ENCODE peak calls at places on chromosomes 4 and X, in eight cellular contexts. One of them, this sample, is unnamed.

GRCh38 chr4:1077711-1078477 is 35.5 kb downstream of the RNF212 start:
- DNase-seq in MV-4-11: no peak
- DNase-seq in ACHN: no peak
- DNase-seq in stimulated activated CD8-positive, alpha-beta memory T cell treated with anti-CD3 and anti-CD28 coated beads, Interleukin-7, amount 100 ng/mL, for 1 hour: no peak
- DNase-seq in fibroblast of lung: no peak
- DNase-seq in mesothelial cell of epicardium: no peak
- DNase-seq in NCI-H748 treated with DMSO at 0.1 percent for 48 hours: no peak
- DNase-seq in AG04450: no peak
- DNase-seq in this sample: no peak

GRCh38 chr4:55545133-55545532 is 1.6 kb downstream of the CLOCK start:
- DNase-seq in MV-4-11: no peak
- DNase-seq in fibroblast of lung: peak
- DNase-seq in NCI-H748 treated with DMSO at 0.1 percent for 48 hours: no peak
- DNase-seq in AG04450: no peak
- DNase-seq in stimulated activated CD8-positive, alpha-beta memory T cell treated with anti-CD3 and anti-CD28 coated beads, Interleukin-7, amount 100 ng/mL, for 1 hour: no peak
- DNase-seq in ACHN: peak
- DNase-seq in mesothelial cell of epicardium: no peak
- DNase-seq in this sample: no peak

GRCh38 chrX:122817321-122817720 is 366.8 kb upstream of the GRIA3 start:
- DNase-seq in mesothelial cell of epicardium: no peak
- DNase-seq in AG04450: no peak
- DNase-seq in NCI-H748 treated with DMSO at 0.1 percent for 48 hours: no peak
- DNase-seq in fibroblast of lung: no peak
- DNase-seq in stimulated activated CD8-positive, alpha-beta memory T cell treated with anti-CD3 and anti-CD28 coated beads, Interleukin-7, amount 100 ng/mL, for 1 hour: no peak
- DNase-seq in MV-4-11: no peak
- DNase-seq in ACHN: no peak
- DNase-seq in this sample: no peak

GRCh38 chr4:186724861-186725419 is 1.3 kb upstream of the FAT1 start:
- DNase-seq in fibroblast of lung: peak
- DNase-seq in AG04450: no peak
- DNase-seq in NCI-H748 treated with DMSO at 0.1 percent for 48 hours: no peak
- DNase-seq in ACHN: peak
- DNase-seq in stimulated activated CD8-positive, alpha-beta memory T cell treated with anti-CD3 and anti-CD28 coated beads, Interleukin-7, amount 100 ng/mL, for 1 hour: no peak
- DNase-seq in mesothelial cell of epicardium: no peak
- DNase-seq in MV-4-11: no peak
- DNase-seq in this sample: no peak

GRCh38 chr4:96649536-96649935 is 809.6 kb downstream of the PDHA2 start:
- DNase-seq in stimulated activated CD8-positive, alpha-beta memory T cell treated with anti-CD3 and anti-CD28 coated beads, Interleukin-7, amount 100 ng/mL, for 1 hour: no peak
- DNase-seq in NCI-H748 treated with DMSO at 0.1 percent for 48 hours: no peak
- DNase-seq in mesothelial cell of epicardium: no peak
- DNase-seq in ACHN: peak
- DNase-seq in fibroblast of lung: no peak
- DNase-seq in AG04450: no peak
- DNase-seq in MV-4-11: no peak
- DNase-seq in this sample: no peak

GRCh38 chr4:147825451-147826287 is 93.8 kb downstream of the ARHGAP10 start:
- DNase-seq in fibroblast of lung: peak
- DNase-seq in stimulated activated CD8-positive, alpha-beta memory T cell treated with anti-CD3 and anti-CD28 coated beads, Interleukin-7, amount 100 ng/mL, for 1 hour: no peak
- DNase-seq in ACHN: no peak
- DNase-seq in mesothelial cell of epicardium: no peak
- DNase-seq in MV-4-11: peak
- DNase-seq in NCI-H748 treated with DMSO at 0.1 percent for 48 hours: peak
- DNase-seq in AG04450: no peak
- DNase-seq in this sample: no peak

GRCh38 chr4:102429553-102429952 is 71.6 kb upstream of the NFKB1 start:
- DNase-seq in NCI-H748 treated with DMSO at 0.1 percent for 48 hours: no peak
- DNase-seq in mesothelial cell of epicardium: no peak
- DNase-seq in AG04450: no peak
- DNase-seq in stimulated activated CD8-positive, alpha-beta memory T cell treated with anti-CD3 and anti-CD28 coated beads, Interleukin-7, amount 100 ng/mL, for 1 hour: no peak
- DNase-seq in MV-4-11: no peak
- DNase-seq in fibroblast of lung: peak
- DNase-seq in ACHN: peak
- DNase-seq in this sample: no peak

GRCh38 chr4:24657768-24658617 is 73.6 kb upstream of the DHX15 start:
- DNase-seq in fibroblast of lung: peak
- DNase-seq in mesothelial cell of epicardium: no peak
- DNase-seq in ACHN: peak
- DNase-seq in NCI-H748 treated with DMSO at 0.1 percent for 48 hours: no peak
- DNase-seq in MV-4-11: peak
- DNase-seq in stimulated activated CD8-positive, alpha-beta memory T cell treated with anti-CD3 and anti-CD28 coated beads, Interleukin-7, amount 100 ng/mL, for 1 hour: no peak
- DNase-seq in AG04450: no peak
- DNase-seq in this sample: peak

GRCh38 chrX:77003956-77004355 is 443.2 kb upstream of the FGF16 start:
- DNase-seq in fibroblast of lung: no peak
- DNase-seq in stimulated activated CD8-positive, alpha-beta memory T cell treated with anti-CD3 and anti-CD28 coated beads, Interleukin-7, amount 100 ng/mL, for 1 hour: no peak
- DNase-seq in NCI-H748 treated with DMSO at 0.1 percent for 48 hours: no peak
- DNase-seq in AG04450: no peak
- DNase-seq in MV-4-11: no peak
- DNase-seq in ACHN: no peak
- DNase-seq in mesothelial cell of epicardium: no peak
- DNase-seq in this sample: peak

GRCh38 chrX:128769511-128769910 is 717.3 kb upstream of the ACTRT1 start:
- DNase-seq in MV-4-11: no peak
- DNase-seq in fibroblast of lung: no peak
- DNase-seq in NCI-H748 treated with DMSO at 0.1 percent for 48 hours: no peak
- DNase-seq in AG04450: no peak
- DNase-seq in mesothelial cell of epicardium: no peak
- DNase-seq in ACHN: no peak
- DNase-seq in stimulated activated CD8-positive, alpha-beta memory T cell treated with anti-CD3 and anti-CD28 coated beads, Interleukin-7, amount 100 ng/mL, for 1 hour: no peak
- DNase-seq in this sample: no peak

GRCh38 chr4:153655928-153656327 is 28.2 kb upstream of the TLR2 start:
- DNase-seq in fibroblast of lung: no peak
- DNase-seq in mesothelial cell of epicardium: no peak
- DNase-seq in AG04450: no peak
- DNase-seq in stimulated activated CD8-positive, alpha-beta memory T cell treated with anti-CD3 and anti-CD28 coated beads, Interleukin-7, amount 100 ng/mL, for 1 hour: no peak
- DNase-seq in NCI-H748 treated with DMSO at 0.1 percent for 48 hours: no peak
- DNase-seq in ACHN: no peak
- DNase-seq in MV-4-11: peak
- DNase-seq in this sample: no peak

GRCh38 chr4:7144374-7145290 is 47.7 kb upstream of the SORCS2 start:
- DNase-seq in MV-4-11: peak
- DNase-seq in ACHN: no peak
- DNase-seq in fibroblast of lung: peak
- DNase-seq in stimulated activated CD8-positive, alpha-beta memory T cell treated with anti-CD3 and anti-CD28 coated beads, Interleukin-7, amount 100 ng/mL, for 1 hour: no peak
- DNase-seq in mesothelial cell of epicardium: no peak
- DNase-seq in NCI-H748 treated with DMSO at 0.1 percent for 48 hours: no peak
- DNase-seq in AG04450: no peak
- DNase-seq in this sample: no peak

GRCh38 chr4:163554870-163555465 is 60.5 kb downstream of the TMA16 start:
- DNase-seq in fibroblast of lung: peak
- DNase-seq in NCI-H748 treated with DMSO at 0.1 percent for 48 hours: peak
- DNase-seq in MV-4-11: peak
- DNase-seq in mesothelial cell of epicardium: no peak
- DNase-seq in ACHN: peak
- DNase-seq in stimulated activated CD8-positive, alpha-beta memory T cell treated with anti-CD3 and anti-CD28 coated beads, Interleukin-7, amount 100 ng/mL, for 1 hour: no peak
- DNase-seq in AG04450: no peak
- DNase-seq in this sample: no peak

GRCh38 chr4:5635826-5636196 is 72.5 kb downstream of the EVC2 start:
- DNase-seq in AG04450: peak
- DNase-seq in NCI-H748 treated with DMSO at 0.1 percent for 48 hours: no peak
- DNase-seq in stimulated activated CD8-positive, alpha-beta memory T cell treated with anti-CD3 and anti-CD28 coated beads, Interleukin-7, amount 100 ng/mL, for 1 hour: no peak
- DNase-seq in fibroblast of lung: peak
- DNase-seq in ACHN: no peak
- DNase-seq in MV-4-11: no peak
- DNase-seq in mesothelial cell of epicardium: no peak
- DNase-seq in this sample: no peak

GRCh38 chrX:39513836-39514235 is 583.9 kb downstream of the BCOR start:
- DNase-seq in fibroblast of lung: no peak
- DNase-seq in NCI-H748 treated with DMSO at 0.1 percent for 48 hours: no peak
- DNase-seq in mesothelial cell of epicardium: no peak
- DNase-seq in AG04450: no peak
- DNase-seq in stimulated activated CD8-positive, alpha-beta memory T cell treated with anti-CD3 and anti-CD28 coated beads, Interleukin-7, amount 100 ng/mL, for 1 hour: no peak
- DNase-seq in MV-4-11: no peak
- DNase-seq in ACHN: no peak
- DNase-seq in this sample: no peak

GRCh38 chr4:147421456-147421855 is 59.4 kb upstream of the EDNRA start:
- DNase-seq in stimulated activated CD8-positive, alpha-beta memory T cell treated with anti-CD3 and anti-CD28 coated beads, Interleukin-7, amount 100 ng/mL, for 1 hour: no peak
- DNase-seq in fibroblast of lung: no peak
- DNase-seq in mesothelial cell of epicardium: no peak
- DNase-seq in ACHN: no peak
- DNase-seq in MV-4-11: no peak
- DNase-seq in AG04450: no peak
- DNase-seq in NCI-H748 treated with DMSO at 0.1 percent for 48 hours: no peak
- DNase-seq in this sample: no peak

GRCh38 chr4:151979835-151980234 is 219.0 kb upstream of the GATB start:
- DNase-seq in ACHN: no peak
- DNase-seq in fibroblast of lung: no peak
- DNase-seq in MV-4-11: no peak
- DNase-seq in NCI-H748 treated with DMSO at 0.1 percent for 48 hours: no peak
- DNase-seq in mesothelial cell of epicardium: no peak
- DNase-seq in stimulated activated CD8-positive, alpha-beta memory T cell treated with anti-CD3 and anti-CD28 coated beads, Interleukin-7, amount 100 ng/mL, for 1 hour: no peak
- DNase-seq in AG04450: no peak
- DNase-seq in this sample: no peak

GRCh38 chr4:72243641-72244040 is 211.8 kb downstream of the NPFFR2 start:
- DNase-seq in NCI-H748 treated with DMSO at 0.1 percent for 48 hours: peak
- DNase-seq in mesothelial cell of epicardium: no peak
- DNase-seq in AG04450: no peak
- DNase-seq in fibroblast of lung: no peak
- DNase-seq in stimulated activated CD8-positive, alpha-beta memory T cell treated with anti-CD3 and anti-CD28 coated beads, Interleukin-7, amount 100 ng/mL, for 1 hour: no peak
- DNase-seq in ACHN: no peak
- DNase-seq in MV-4-11: peak
- DNase-seq in this sample: no peak

GRCh38 chr4:74653331-74654229 is 140.7 kb downstream of the BTC start:
- DNase-seq in mesothelial cell of epicardium: no peak
- DNase-seq in AG04450: no peak
- DNase-seq in MV-4-11: no peak
- DNase-seq in NCI-H748 treated with DMSO at 0.1 percent for 48 hours: no peak
- DNase-seq in fibroblast of lung: no peak
- DNase-seq in ACHN: peak
- DNase-seq in stimulated activated CD8-positive, alpha-beta memory T cell treated with anti-CD3 and anti-CD28 coated beads, Interleukin-7, amount 100 ng/mL, for 1 hour: no peak
- DNase-seq in this sample: no peak

GRCh38 chr4:154618708-154619315 is 6.4 kb upstream of the FGG start:
- DNase-seq in fibroblast of lung: peak
- DNase-seq in MV-4-11: peak
- DNase-seq in AG04450: peak
- DNase-seq in mesothelial cell of epicardium: peak
- DNase-seq in ACHN: peak
- DNase-seq in NCI-H748 treated with DMSO at 0.1 percent for 48 hours: peak
- DNase-seq in stimulated activated CD8-positive, alpha-beta memory T cell treated with anti-CD3 and anti-CD28 coated beads, Interleukin-7, amount 100 ng/mL, for 1 hour: peak
- DNase-seq in this sample: peak

GRCh38 chrX:22300130-22300529 is 27.4 kb downstream of the CBLL2 start:
- DNase-seq in MV-4-11: peak
- DNase-seq in ACHN: peak
- DNase-seq in fibroblast of lung: peak
- DNase-seq in stimulated activated CD8-positive, alpha-beta memory T cell treated with anti-CD3 and anti-CD28 coated beads, Interleukin-7, amount 100 ng/mL, for 1 hour: no peak
- DNase-seq in AG04450: no peak
- DNase-seq in NCI-H748 treated with DMSO at 0.1 percent for 48 hours: peak
- DNase-seq in mesothelial cell of epicardium: no peak
- DNase-seq in this sample: no peak

GRCh38 chrX:133544105-133544504 is 128.8 kb upstream of the GPC4 start:
- DNase-seq in fibroblast of lung: peak
- DNase-seq in AG04450: no peak
- DNase-seq in MV-4-11: peak
- DNase-seq in mesothelial cell of epicardium: no peak
- DNase-seq in ACHN: peak
- DNase-seq in NCI-H748 treated with DMSO at 0.1 percent for 48 hours: no peak
- DNase-seq in stimulated activated CD8-positive, alpha-beta memory T cell treated with anti-CD3 and anti-CD28 coated beads, Interleukin-7, amount 100 ng/mL, for 1 hour: no peak
- DNase-seq in this sample: no peak

GRCh38 chr4:15343581-15343980 is 84.3 kb upstream of the C1QTNF7 start:
- DNase-seq in MV-4-11: no peak
- DNase-seq in fibroblast of lung: no peak
- DNase-seq in AG04450: no peak
- DNase-seq in mesothelial cell of epicardium: no peak
- DNase-seq in stimulated activated CD8-positive, alpha-beta memory T cell treated with anti-CD3 and anti-CD28 coated beads, Interleukin-7, amount 100 ng/mL, for 1 hour: no peak
- DNase-seq in NCI-H748 treated with DMSO at 0.1 percent for 48 hours: no peak
- DNase-seq in ACHN: no peak
- DNase-seq in this sample: no peak

GRCh38 chr4:140069068-140069467 is 84.9 kb downstream of the MAML3 start:
- DNase-seq in AG04450: no peak
- DNase-seq in mesothelial cell of epicardium: no peak
- DNase-seq in ACHN: no peak
- DNase-seq in stimulated activated CD8-positive, alpha-beta memory T cell treated with anti-CD3 and anti-CD28 coated beads, Interleukin-7, amount 100 ng/mL, for 1 hour: no peak
- DNase-seq in MV-4-11: peak
- DNase-seq in NCI-H748 treated with DMSO at 0.1 percent for 48 hours: no peak
- DNase-seq in fibroblast of lung: peak
- DNase-seq in this sample: no peak

GRCh38 chr4:184417802-184418511 is 56.4 kb downstream of the IRF2 start:
- DNase-seq in NCI-H748 treated with DMSO at 0.1 percent for 48 hours: no peak
- DNase-seq in stimulated activated CD8-positive, alpha-beta memory T cell treated with anti-CD3 and anti-CD28 coated beads, Interleukin-7, amount 100 ng/mL, for 1 hour: no peak
- DNase-seq in ACHN: peak
- DNase-seq in fibroblast of lung: peak
- DNase-seq in AG04450: peak
- DNase-seq in mesothelial cell of epicardium: no peak
- DNase-seq in MV-4-11: peak
- DNase-seq in this sample: no peak

GRCh38 chrX:133637765-133638164 is 222.5 kb upstream of the GPC4 start:
- DNase-seq in AG04450: no peak
- DNase-seq in fibroblast of lung: no peak
- DNase-seq in ACHN: no peak
- DNase-seq in NCI-H748 treated with DMSO at 0.1 percent for 48 hours: no peak
- DNase-seq in MV-4-11: no peak
- DNase-seq in stimulated activated CD8-positive, alpha-beta memory T cell treated with anti-CD3 and anti-CD28 coated beads, Interleukin-7, amount 100 ng/mL, for 1 hour: no peak
- DNase-seq in mesothelial cell of epicardium: no peak
- DNase-seq in this sample: no peak

GRCh38 chrX:29478336-29479069 is 736.9 kb upstream of the MAGEB2 start:
- DNase-seq in mesothelial cell of epicardium: no peak
- DNase-seq in NCI-H748 treated with DMSO at 0.1 percent for 48 hours: peak
- DNase-seq in ACHN: peak
- DNase-seq in fibroblast of lung: peak
- DNase-seq in AG04450: no peak
- DNase-seq in MV-4-11: no peak
- DNase-seq in stimulated activated CD8-positive, alpha-beta memory T cell treated with anti-CD3 and anti-CD28 coated beads, Interleukin-7, amount 100 ng/mL, for 1 hour: no peak
- DNase-seq in this sample: no peak

GRCh38 chr4:55409468-55410171 is 13.9 kb downstream of the TMEM165 start:
- DNase-seq in MV-4-11: peak
- DNase-seq in fibroblast of lung: peak
- DNase-seq in NCI-H748 treated with DMSO at 0.1 percent for 48 hours: no peak
- DNase-seq in ACHN: no peak
- DNase-seq in stimulated activated CD8-positive, alpha-beta memory T cell treated with anti-CD3 and anti-CD28 coated beads, Interleukin-7, amount 100 ng/mL, for 1 hour: no peak
- DNase-seq in mesothelial cell of epicardium: no peak
- DNase-seq in AG04450: no peak
- DNase-seq in this sample: no peak

GRCh38 chr4:95556460-95556859 is 7.7 kb upstream of the UNC5C start:
- DNase-seq in MV-4-11: peak
- DNase-seq in NCI-H748 treated with DMSO at 0.1 percent for 48 hours: no peak
- DNase-seq in AG04450: no peak
- DNase-seq in ACHN: peak
- DNase-seq in fibroblast of lung: peak
- DNase-seq in stimulated activated CD8-positive, alpha-beta memory T cell treated with anti-CD3 and anti-CD28 coated beads, Interleukin-7, amount 100 ng/mL, for 1 hour: no peak
- DNase-seq in mesothelial cell of epicardium: no peak
- DNase-seq in this sample: no peak

GRCh38 chrX:125198546-125198945 is 121.1 kb upstream of the TEX13C start:
- DNase-seq in MV-4-11: no peak
- DNase-seq in AG04450: no peak
- DNase-seq in ACHN: no peak
- DNase-seq in NCI-H748 treated with DMSO at 0.1 percent for 48 hours: no peak
- DNase-seq in fibroblast of lung: no peak
- DNase-seq in stimulated activated CD8-positive, alpha-beta memory T cell treated with anti-CD3 and anti-CD28 coated beads, Interleukin-7, amount 100 ng/mL, for 1 hour: no peak
- DNase-seq in mesothelial cell of epicardium: no peak
- DNase-seq in this sample: no peak

GRCh38 chrX:74119016-74119910 is 184.7 kb upstream of the ZCCHC13 start:
- DNase-seq in ACHN: no peak
- DNase-seq in fibroblast of lung: peak
- DNase-seq in AG04450: no peak
- DNase-seq in NCI-H748 treated with DMSO at 0.1 percent for 48 hours: no peak
- DNase-seq in stimulated activated CD8-positive, alpha-beta memory T cell treated with anti-CD3 and anti-CD28 coated beads, Interleukin-7, amount 100 ng/mL, for 1 hour: no peak
- DNase-seq in MV-4-11: peak
- DNase-seq in mesothelial cell of epicardium: no peak
- DNase-seq in this sample: no peak